ENCODE peak calls at places on chromosomes 3 and 15, in seven cellular contexts. X is GM20000; O is fibroblast of villous mesenchyme; K is CD8-positive, alpha-beta T cell; Z is ovary; V is mucosa of descending colon; F is astrocyte of the spinal cord. R is an unnamed sample.

GRCh38 chr3:67819447-67819846 is 165.0 kb upstream of the SUCLG2 start:
- DNase-seq in X (no peak), O (no peak), K (no peak), Z (no peak), V (no peak), F (no peak), R (no peak)

GRCh38 chr3:99577160-99577559 is 61.2 kb upstream of the COL8A1 start:
- DNase-seq in X (no peak), O (peak), K (no peak), Z (no peak), V (no peak), F (peak), R (no peak)

GRCh38 chr3:103308921-103309320 is 874.1 kb downstream of the ZPLD1 start:
- DNase-seq in X (no peak), O (no peak), K (no peak), Z (no peak), V (no peak), F (no peak), R (no peak)

GRCh38 chr3:100662113-100662823 is 47.0 kb upstream of the TFG start:
- DNase-seq in X (no peak), O (peak), K (no peak), Z (no peak), V (no peak), F (peak), R (no peak)

GRCh38 chr3:64011685-64012084 is 11.6 kb downstream of the PSMD6 start:
- DNase-seq in X (no peak), O (peak), K (no peak), Z (peak), V (no peak), F (peak), R (no peak)

GRCh38 chr3:110180733-110181132 is 843.4 kb upstream of the DPPA4 start:
- DNase-seq in X (no peak), O (peak), K (no peak), Z (peak), V (no peak), F (peak), R (no peak)

GRCh38 chr3:45779746-45780735 is 16.3 kb downstream of the SLC6A20 start:
- DNase-seq in X (no peak), O (no peak), K (no peak), Z (no peak), V (no peak), F (no peak), R (no peak)

GRCh38 chr3:30810617-30811016 is 83.8 kb downstream of the GADL1 start:
- DNase-seq in X (no peak), O (peak), K (no peak), Z (no peak), V (no peak), F (no peak), R (no peak)

GRCh38 chr3:55244247-55244646 is 242.9 kb downstream of the WNT5A start:
- DNase-seq in X (no peak), O (no peak), K (no peak), Z (no peak), V (no peak), F (no peak), R (no peak)

GRCh38 chr3:35276616-35277015 is 362.7 kb upstream of the ARPP21 start:
- DNase-seq in X (no peak), O (no peak), K (no peak), Z (no peak), V (no peak), F (no peak), R (no peak)

GRCh38 chr15:90059208-90059985 is 42.9 kb downstream of the IDH2 start:
- DNase-seq in X (peak), O (no peak), K (peak), Z (no peak), V (peak), F (no peak), R (peak)

GRCh38 chr15:77352932-77353331 is 67.0 kb downstream of the PEAK1 start:
- DNase-seq in X (no peak), O (no peak), K (no peak), Z (no peak), V (no peak), F (no peak), R (no peak)

GRCh38 chr3:169454823-169455222 is 208.7 kb downstream of the MECOM start:
- DNase-seq in X (no peak), O (peak), K (no peak), Z (no peak), V (no peak), F (no peak), R (no peak)

GRCh38 chr3:174355505-174355904 is 503.6 kb upstream of the NAALADL2 start:
- DNase-seq in X (no peak), O (peak), K (no peak), Z (no peak), V (no peak), F (no peak), R (no peak)

GRCh38 chr15:64249842-64250575 is 87.2 kb upstream of the PPIB start:
- DNase-seq in X (no peak), O (peak), K (no peak), Z (no peak), V (no peak), F (peak), R (no peak)

GRCh38 chr3:99648091-99648490 is 9.7 kb downstream of the COL8A1 start:
- DNase-seq in X (no peak), O (peak), K (no peak), Z (no peak), V (peak), F (peak), R (no peak)

GRCh38 chr15:78156653-78157052 is 7.5 kb downstream of the IDH3A start:
- DNase-seq in X (no peak), O (no peak), K (no peak), Z (no peak), V (no peak), F (no peak), R (no peak)

GRCh38 chr3:9928158-9928557 is 5.5 kb upstream of the CRELD1 start:
- DNase-seq in X (no peak), O (no peak), K (no peak), Z (no peak), V (no peak), F (no peak), R (no peak)

GRCh38 chr15:67859331-67859946 is 19.6 kb upstream of the RNU6-1 start:
- DNase-seq in X (no peak), O (no peak), K (peak), Z (no peak), V (no peak), F (no peak), R (no peak)

GRCh38 chr3:34178415-34178814 is 380.0 kb downstream of the PDCD6IP start:
- DNase-seq in X (no peak), O (no peak), K (no peak), Z (no peak), V (no peak), F (peak), R (no peak)

GRCh38 chr15:48397841-48398240 is 66.6 kb downstream of the DUT start:
- DNase-seq in X (no peak), O (no peak), K (no peak), Z (peak), V (no peak), F (no peak), R (no peak)

GRCh38 chr3:55292360-55292759 is 194.7 kb downstream of the WNT5A start:
- DNase-seq in X (no peak), O (no peak), K (no peak), Z (no peak), V (no peak), F (no peak), R (no peak)

GRCh38 chr3:10999516-10999915 is 7.0 kb downstream of the SLC6A1 start:
- DNase-seq in X (no peak), O (no peak), K (no peak), Z (no peak), V (no peak), F (no peak), R (no peak)

GRCh38 chr3:169285057-169285990 is 378.2 kb downstream of the MECOM start:
- DNase-seq in X (no peak), O (no peak), K (no peak), Z (no peak), V (peak), F (no peak), R (no peak)

GRCh38 chr3:27467545-27467944 is 16.6 kb downstream of the SLC4A7 start:
- DNase-seq in X (peak), O (peak), K (no peak), Z (no peak), V (no peak), F (peak), R (no peak)

GRCh38 chr15:60004846-60005351 is 788 bp downstream of the FOXB1 start:
- DNase-seq in X (peak), O (peak), K (peak), Z (no peak), V (no peak), F (no peak), R (no peak)

GRCh38 chr3:64074091-64074490 is 50.8 kb upstream of the PSMD6 start:
- DNase-seq in X (no peak), O (peak), K (no peak), Z (no peak), V (no peak), F (no peak), R (no peak)

GRCh38 chr15:48682949-48683651 is 37.6 kb upstream of the FBN1 start:
- DNase-seq in X (no peak), O (peak), K (no peak), Z (peak), V (no peak), F (peak), R (no peak)

GRCh38 chr3:150370129-150370602 is 37.9 kb upstream of the TSC22D2 start:
- DNase-seq in X (no peak), O (peak), K (no peak), Z (no peak), V (no peak), F (peak), R (no peak)

GRCh38 chr3:150371741-150372254 is 36.3 kb upstream of the TSC22D2 start:
- DNase-seq in X (no peak), O (peak), K (no peak), Z (no peak), V (no peak), F (peak), R (no peak)

GRCh38 chr3:150370982-150371381 is 37.1 kb upstream of the TSC22D2 start:
- DNase-seq in X (no peak), O (no peak), K (no peak), Z (no peak), V (no peak), F (peak), R (no peak)

GRCh38 chr3:150373234-150373633 is 34.9 kb upstream of the TSC22D2 start:
- DNase-seq in X (no peak), O (no peak), K (no peak), Z (no peak), V (no peak), F (no peak), R (no peak)

DNA sequence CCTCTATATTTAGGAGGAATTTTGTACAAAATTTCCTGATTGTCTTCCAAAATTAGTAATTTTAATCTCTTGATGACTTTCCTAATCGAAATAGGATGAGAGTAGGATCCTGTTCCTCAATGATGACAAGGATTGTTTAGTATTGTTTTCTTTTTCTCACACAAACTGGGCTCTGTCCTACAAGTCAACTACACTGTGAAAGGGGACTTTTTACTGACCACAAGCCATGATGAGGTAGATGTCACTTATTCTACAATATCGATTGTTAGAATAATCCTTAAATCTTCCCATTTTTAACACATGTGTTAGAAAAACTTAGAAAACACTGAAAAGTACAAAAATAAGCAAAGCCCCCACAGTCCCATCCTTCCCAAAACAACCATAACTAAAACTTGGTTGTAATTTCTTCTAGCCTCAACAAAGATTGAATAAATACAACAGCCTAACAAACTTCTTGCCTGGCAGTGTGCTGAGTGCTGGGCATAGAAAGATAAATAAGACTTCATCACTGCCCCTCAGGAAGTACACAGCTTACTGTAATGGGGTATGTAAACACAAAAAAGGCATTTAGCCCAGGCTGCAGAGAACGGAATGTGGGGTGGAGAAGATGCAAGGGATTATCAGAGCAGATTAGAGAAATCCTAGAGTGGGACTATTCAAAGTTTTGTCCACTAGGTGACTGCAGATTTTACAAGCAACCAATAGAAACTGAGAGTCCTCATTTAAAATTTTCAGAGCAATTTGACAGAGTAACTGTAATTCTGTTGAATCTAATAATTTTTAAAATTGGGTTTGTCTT is 35.6 kb upstream of the TSC22D2 start:
- DNase-seq in X (peak), O (peak), K (no peak), Z (no peak), V (no peak), F (peak), R (no peak)
- TF ChIP-seq CTCF in X (no peak), O (peak), K (peak), Z (no peak), V (no peak), F (peak), R (peak)

GRCh38 chr3:16884084-16884747 is 539 bp upstream of the PLCL2 start:
- DNase-seq in X (peak), O (no peak), K (peak), Z (peak), V (peak), F (peak), R (peak)
- TF ChIP-seq CTCF in X (peak), O (peak), K (peak), Z (no peak), V (peak), F (peak), R (peak)

GRCh38 chr3:43892535-43892934 is 201.8 kb downstream of the ABHD5 start:
- DNase-seq in X (peak), O (no peak), K (no peak), Z (no peak), V (no peak), F (no peak), R (no peak)

GRCh38 chr3:43892061-43892460 is 201.3 kb downstream of the ABHD5 start:
- DNase-seq in X (peak), O (no peak), K (no peak), Z (no peak), V (no peak), F (no peak), R (no peak)

GRCh38 chr3:43895573-43895972 is 204.8 kb downstream of the ABHD5 start:
- DNase-seq in X (no peak), O (no peak), K (no peak), Z (no peak), V (no peak), F (no peak), R (no peak)

GRCh38 chr3:43893721-43894120 is 203.0 kb downstream of the ABHD5 start:
- DNase-seq in X (no peak), O (no peak), K (no peak), Z (no peak), V (no peak), F (peak), R (no peak)

GRCh38 chr3:43894176-43895049 is 203.7 kb downstream of the ABHD5 start:
- DNase-seq in X (peak), O (peak), K (no peak), Z (peak), V (peak), F (peak), R (no peak)
- TF ChIP-seq CTCF in X (no peak), O (no peak), K (no peak), Z (no peak), V (no peak), F (no peak), R (no peak)

GRCh38 chr3:59338934-59339333 is 289.1 kb upstream of the CFAP20DC start:
- DNase-seq in X (no peak), O (no peak), K (no peak), Z (no peak), V (no peak), F (no peak), R (no peak)

GRCh38 chr3:59339818-59340217 is 290.0 kb upstream of the CFAP20DC start:
- DNase-seq in X (no peak), O (no peak), K (no peak), Z (no peak), V (no peak), F (no peak), R (no peak)

GRCh38 chr3:59335338-59335737 is 285.5 kb upstream of the CFAP20DC start:
- DNase-seq in X (no peak), O (no peak), K (no peak), Z (no peak), V (no peak), F (no peak), R (no peak)

GRCh38 chr3:59334585-59334984 is 284.8 kb upstream of the CFAP20DC start:
- DNase-seq in X (no peak), O (peak), K (no peak), Z (no peak), V (no peak), F (no peak), R (no peak)
- TF ChIP-seq CTCF in X (no peak), O (no peak), K (no peak), Z (no peak), V (no peak), F (no peak), R (no peak)